ENCODE peak calls at places on chromosomes 3 and 15, in seven cellular contexts. One of them, this sample, is unnamed.

GRCh38 chr15:58252586-58253323 is 114.6 kb downstream of the AQP9 start:
- DNase-seq in psoas muscle: no peak
- DNase-seq in heart left ventricle: no peak
- DNase-seq in left ventricle myocardium inferior: no peak
- DNase-seq in lower lobe of right lung: no peak
- DNase-seq in progenitor cell of endocrine pancreas: no peak
- DNase-seq in endothelial cell: no peak
- DNase-seq in this sample: no peak

GRCh38 chr15:70035719-70036077 is 62.0 kb downstream of the TLE3 start:
- DNase-seq in left ventricle myocardium inferior: no peak
- DNase-seq in lower lobe of right lung: no peak
- DNase-seq in psoas muscle: no peak
- DNase-seq in endothelial cell: no peak
- DNase-seq in heart left ventricle: no peak
- DNase-seq in progenitor cell of endocrine pancreas: no peak
- DNase-seq in this sample: no peak

GRCh38 chr3:173892547-173892946 is 495.0 kb downstream of the NLGN1 start:
- DNase-seq in endothelial cell: no peak
- DNase-seq in progenitor cell of endocrine pancreas: no peak
- DNase-seq in left ventricle myocardium inferior: no peak
- DNase-seq in lower lobe of right lung: no peak
- DNase-seq in psoas muscle: no peak
- DNase-seq in heart left ventricle: no peak
- DNase-seq in this sample: no peak

GRCh38 chr3:192060160-192060783 is 599.3 kb downstream of the PYDC2 start:
- DNase-seq in psoas muscle: no peak
- DNase-seq in endothelial cell: no peak
- DNase-seq in heart left ventricle: no peak
- DNase-seq in left ventricle myocardium inferior: no peak
- DNase-seq in lower lobe of right lung: no peak
- DNase-seq in progenitor cell of endocrine pancreas: no peak
- DNase-seq in this sample: no peak

GRCh38 chr3:129749692-129750091 is 143.2 kb upstream of the PLXND1 start:
- DNase-seq in lower lobe of right lung: no peak
- DNase-seq in progenitor cell of endocrine pancreas: no peak
- DNase-seq in left ventricle myocardium inferior: no peak
- DNase-seq in heart left ventricle: no peak
- DNase-seq in psoas muscle: no peak
- DNase-seq in endothelial cell: no peak
- DNase-seq in this sample: no peak

GRCh38 chr3:126270145-126270811 is 86.9 kb downstream of the KLF15 start:
- DNase-seq in progenitor cell of endocrine pancreas: no peak
- DNase-seq in endothelial cell: no peak
- DNase-seq in left ventricle myocardium inferior: peak
- DNase-seq in lower lobe of right lung: peak
- DNase-seq in psoas muscle: peak
- DNase-seq in heart left ventricle: peak
- DNase-seq in this sample: no peak

GRCh38 chr15:47434641-47435040 is 282.7 kb upstream of the SEMA6D start:
- DNase-seq in lower lobe of right lung: no peak
- DNase-seq in progenitor cell of endocrine pancreas: no peak
- DNase-seq in heart left ventricle: no peak
- DNase-seq in psoas muscle: no peak
- DNase-seq in endothelial cell: no peak
- DNase-seq in left ventricle myocardium inferior: no peak
- DNase-seq in this sample: no peak

GRCh38 chr3:142947352-142947751 is 16.1 kb downstream of the PAQR9 start:
- DNase-seq in heart left ventricle: peak
- DNase-seq in lower lobe of right lung: no peak
- DNase-seq in psoas muscle: peak
- DNase-seq in endothelial cell: no peak
- DNase-seq in progenitor cell of endocrine pancreas: no peak
- DNase-seq in left ventricle myocardium inferior: no peak
- DNase-seq in this sample: no peak

GRCh38 chr3:10527295-10528016 is 22.1 kb upstream of the ATP2B2 start:
- DNase-seq in left ventricle myocardium inferior: no peak
- DNase-seq in psoas muscle: no peak
- DNase-seq in endothelial cell: no peak
- DNase-seq in lower lobe of right lung: no peak
- DNase-seq in heart left ventricle: no peak
- DNase-seq in progenitor cell of endocrine pancreas: no peak
- DNase-seq in this sample: peak

GRCh38 chr3:180980612-180981011 is 8.9 kb downstream of the DNAJC19 start:
- DNase-seq in endothelial cell: no peak
- DNase-seq in left ventricle myocardium inferior: no peak
- DNase-seq in lower lobe of right lung: no peak
- DNase-seq in psoas muscle: no peak
- DNase-seq in progenitor cell of endocrine pancreas: no peak
- DNase-seq in heart left ventricle: no peak
- DNase-seq in this sample: no peak

GRCh38 chr3:126711361-126711760 is 7.3 kb downstream of the CHCHD6 start:
- DNase-seq in psoas muscle: no peak
- DNase-seq in lower lobe of right lung: no peak
- DNase-seq in progenitor cell of endocrine pancreas: no peak
- DNase-seq in endothelial cell: no peak
- DNase-seq in left ventricle myocardium inferior: no peak
- DNase-seq in heart left ventricle: no peak
- DNase-seq in this sample: no peak

GRCh38 chr3:167886690-167887089 is 151.2 kb downstream of the SERPINI1 start:
- DNase-seq in psoas muscle: no peak
- DNase-seq in endothelial cell: no peak
- DNase-seq in lower lobe of right lung: no peak
- DNase-seq in heart left ventricle: no peak
- DNase-seq in left ventricle myocardium inferior: no peak
- DNase-seq in progenitor cell of endocrine pancreas: no peak
- DNase-seq in this sample: no peak

GRCh38 chr3:10875914-10876313 is 59.9 kb downstream of the SLC6A11 start:
- DNase-seq in heart left ventricle: no peak
- DNase-seq in psoas muscle: no peak
- DNase-seq in endothelial cell: no peak
- DNase-seq in lower lobe of right lung: no peak
- DNase-seq in left ventricle myocardium inferior: no peak
- DNase-seq in progenitor cell of endocrine pancreas: no peak
- DNase-seq in this sample: no peak

GRCh38 chr3:196650740-196651311 is 11.3 kb downstream of the NRROS start:
- DNase-seq in psoas muscle: no peak
- DNase-seq in progenitor cell of endocrine pancreas: no peak
- DNase-seq in lower lobe of right lung: no peak
- DNase-seq in left ventricle myocardium inferior: peak
- DNase-seq in heart left ventricle: peak
- DNase-seq in endothelial cell: no peak
- DNase-seq in this sample: no peak

GRCh38 chr15:81280086-81280485 is 43.9 kb downstream of the STARD5 start:
- DNase-seq in psoas muscle: no peak
- DNase-seq in progenitor cell of endocrine pancreas: no peak
- DNase-seq in left ventricle myocardium inferior: no peak
- DNase-seq in lower lobe of right lung: no peak
- DNase-seq in endothelial cell: no peak
- DNase-seq in heart left ventricle: no peak
- DNase-seq in this sample: no peak
- TF ChIP-seq CTCF in psoas muscle: no peak
- TF ChIP-seq CTCF in progenitor cell of endocrine pancreas: no peak
- TF ChIP-seq CTCF in left ventricle myocardium inferior: no peak
- TF ChIP-seq CTCF in lower lobe of right lung: no peak
- TF ChIP-seq CTCF in endothelial cell: no peak
- TF ChIP-seq CTCF in heart left ventricle: no peak
- TF ChIP-seq CTCF in this sample: no peak

DNA sequence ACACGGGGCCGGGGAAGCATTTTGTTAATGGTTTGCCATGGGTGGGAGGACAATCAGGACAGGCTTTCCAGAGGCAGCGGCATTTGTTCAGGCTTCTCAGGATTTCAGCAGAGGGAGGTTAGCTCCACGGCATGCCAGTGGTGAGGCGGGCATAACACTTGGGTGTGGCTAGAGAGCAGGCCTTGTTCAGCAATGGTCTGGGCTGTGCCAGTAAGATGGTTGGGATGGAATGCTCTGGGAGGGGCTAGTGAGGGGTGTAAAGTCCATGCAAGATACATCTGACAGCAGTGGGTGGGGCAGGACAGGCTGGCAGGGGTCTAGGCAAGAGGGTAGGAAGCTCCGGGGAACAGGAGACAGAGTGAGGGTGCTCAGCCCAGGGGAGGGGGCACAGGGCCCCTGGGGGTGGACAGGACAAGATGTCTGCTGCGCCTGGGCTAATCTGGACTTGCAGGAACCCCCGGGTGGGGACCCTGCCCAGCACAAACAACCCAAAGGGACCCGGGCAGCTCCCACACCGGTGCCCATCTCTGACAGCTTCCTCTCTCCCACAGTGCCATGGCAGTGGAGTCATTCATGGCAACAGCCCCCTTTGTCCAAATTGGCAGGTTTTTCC is 8.4 kb downstream of the TMEM43 start:
- DNase-seq in endothelial cell: no peak
- DNase-seq in lower lobe of right lung: no peak
- DNase-seq in heart left ventricle: no peak
- DNase-seq in left ventricle myocardium inferior: no peak
- DNase-seq in psoas muscle: no peak
- DNase-seq in progenitor cell of endocrine pancreas: no peak
- DNase-seq in this sample: no peak
- TF ChIP-seq CTCF in endothelial cell: no peak
- TF ChIP-seq CTCF in lower lobe of right lung: no peak
- TF ChIP-seq CTCF in heart left ventricle: no peak
- TF ChIP-seq CTCF in left ventricle myocardium inferior: no peak
- TF ChIP-seq CTCF in psoas muscle: no peak
- TF ChIP-seq CTCF in progenitor cell of endocrine pancreas: no peak
- TF ChIP-seq CTCF in this sample: no peak

GRCh38 chr15:50162988-50163718 is 18.8 kb upstream of the SLC27A2 start:
- DNase-seq in left ventricle myocardium inferior: no peak
- DNase-seq in heart left ventricle: no peak
- DNase-seq in endothelial cell: no peak
- DNase-seq in psoas muscle: no peak
- DNase-seq in progenitor cell of endocrine pancreas: no peak
- DNase-seq in lower lobe of right lung: no peak
- DNase-seq in this sample: no peak
- TF ChIP-seq CTCF in left ventricle myocardium inferior: no peak
- TF ChIP-seq CTCF in heart left ventricle: no peak
- TF ChIP-seq CTCF in endothelial cell: no peak
- TF ChIP-seq CTCF in psoas muscle: no peak
- TF ChIP-seq CTCF in progenitor cell of endocrine pancreas: no peak
- TF ChIP-seq CTCF in lower lobe of right lung: no peak
- TF ChIP-seq CTCF in this sample: no peak

GRCh38 chr15:37882640-37883039 is 51.8 kb upstream of the TMCO5A start:
- DNase-seq in endothelial cell: no peak
- DNase-seq in progenitor cell of endocrine pancreas: no peak
- DNase-seq in heart left ventricle: no peak
- DNase-seq in left ventricle myocardium inferior: no peak
- DNase-seq in psoas muscle: no peak
- DNase-seq in lower lobe of right lung: no peak
- DNase-seq in this sample: no peak

GRCh38 chr15:37881237-37882013 is 53.0 kb upstream of the TMCO5A start:
- DNase-seq in lower lobe of right lung: no peak
- DNase-seq in progenitor cell of endocrine pancreas: no peak
- DNase-seq in psoas muscle: no peak
- DNase-seq in left ventricle myocardium inferior: no peak
- DNase-seq in endothelial cell: no peak
- DNase-seq in heart left ventricle: no peak
- DNase-seq in this sample: no peak

GRCh38 chr15:37880009-37880834 is 54.2 kb upstream of the TMCO5A start:
- DNase-seq in left ventricle myocardium inferior: no peak
- DNase-seq in endothelial cell: peak
- DNase-seq in lower lobe of right lung: no peak
- DNase-seq in heart left ventricle: no peak
- DNase-seq in progenitor cell of endocrine pancreas: no peak
- DNase-seq in psoas muscle: no peak
- DNase-seq in this sample: no peak

GRCh38 chr15:37877851-37878577 is 56.4 kb upstream of the TMCO5A start:
- DNase-seq in psoas muscle: no peak
- DNase-seq in progenitor cell of endocrine pancreas: no peak
- DNase-seq in left ventricle myocardium inferior: no peak
- DNase-seq in heart left ventricle: no peak
- DNase-seq in endothelial cell: no peak
- DNase-seq in lower lobe of right lung: no peak
- DNase-seq in this sample: no peak

GRCh38 chr15:37880835-37881153 is 53.6 kb upstream of the TMCO5A start:
- DNase-seq in psoas muscle: no peak
- DNase-seq in lower lobe of right lung: no peak
- DNase-seq in left ventricle myocardium inferior: no peak
- DNase-seq in progenitor cell of endocrine pancreas: no peak
- DNase-seq in endothelial cell: no peak
- DNase-seq in heart left ventricle: no peak
- DNase-seq in this sample: no peak
- TF ChIP-seq CTCF in psoas muscle: no peak
- TF ChIP-seq CTCF in lower lobe of right lung: no peak
- TF ChIP-seq CTCF in left ventricle myocardium inferior: no peak
- TF ChIP-seq CTCF in progenitor cell of endocrine pancreas: no peak
- TF ChIP-seq CTCF in endothelial cell: no peak
- TF ChIP-seq CTCF in heart left ventricle: no peak
- TF ChIP-seq CTCF in this sample: peak

GRCh38 chr3:136305879-136306278 is 55.7 kb downstream of the PCCB start:
- DNase-seq in progenitor cell of endocrine pancreas: no peak
- DNase-seq in psoas muscle: no peak
- DNase-seq in lower lobe of right lung: no peak
- DNase-seq in endothelial cell: no peak
- DNase-seq in left ventricle myocardium inferior: no peak
- DNase-seq in heart left ventricle: no peak
- DNase-seq in this sample: no peak
- TF ChIP-seq CTCF in progenitor cell of endocrine pancreas: peak
- TF ChIP-seq CTCF in psoas muscle: no peak
- TF ChIP-seq CTCF in lower lobe of right lung: no peak
- TF ChIP-seq CTCF in endothelial cell: no peak
- TF ChIP-seq CTCF in left ventricle myocardium inferior: peak
- TF ChIP-seq CTCF in heart left ventricle: peak
- TF ChIP-seq CTCF in this sample: peak

DNA sequence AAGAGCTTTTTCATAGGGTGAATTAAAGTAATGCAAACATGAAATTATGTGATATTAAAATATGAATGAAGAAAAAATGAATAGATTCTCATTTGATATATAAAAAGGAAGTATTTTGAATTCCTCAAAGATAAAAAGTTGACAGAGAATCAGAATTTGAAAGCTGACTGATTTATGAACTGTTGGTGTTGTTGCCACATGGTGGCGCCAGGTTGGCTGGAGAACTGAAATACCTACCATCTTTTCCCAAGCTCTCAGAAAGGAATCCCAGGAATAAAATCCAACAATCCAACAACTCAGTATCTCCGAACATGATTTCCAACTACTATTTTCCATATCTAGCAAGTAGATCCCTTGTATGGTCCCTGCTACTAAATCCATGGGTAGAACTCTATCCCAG is 3.1 kb downstream of the MYRIP start:
- DNase-seq in psoas muscle: no peak
- DNase-seq in progenitor cell of endocrine pancreas: no peak
- DNase-seq in endothelial cell: peak
- DNase-seq in left ventricle myocardium inferior: no peak
- DNase-seq in lower lobe of right lung: no peak
- DNase-seq in heart left ventricle: no peak
- DNase-seq in this sample: no peak
- TF ChIP-seq CTCF in psoas muscle: peak
- TF ChIP-seq CTCF in progenitor cell of endocrine pancreas: peak
- TF ChIP-seq CTCF in endothelial cell: peak
- TF ChIP-seq CTCF in left ventricle myocardium inferior: peak
- TF ChIP-seq CTCF in lower lobe of right lung: peak
- TF ChIP-seq CTCF in heart left ventricle: peak
- TF ChIP-seq CTCF in this sample: peak

GRCh38 chr3:80308637-80309036 is 540.8 kb upstream of the ROBO1 start:
- DNase-seq in progenitor cell of endocrine pancreas: no peak
- DNase-seq in left ventricle myocardium inferior: no peak
- DNase-seq in lower lobe of right lung: no peak
- DNase-seq in heart left ventricle: no peak
- DNase-seq in psoas muscle: no peak
- DNase-seq in endothelial cell: no peak
- DNase-seq in this sample: no peak
- TF ChIP-seq CTCF in progenitor cell of endocrine pancreas: no peak
- TF ChIP-seq CTCF in left ventricle myocardium inferior: no peak
- TF ChIP-seq CTCF in lower lobe of right lung: no peak
- TF ChIP-seq CTCF in heart left ventricle: no peak
- TF ChIP-seq CTCF in psoas muscle: no peak
- TF ChIP-seq CTCF in endothelial cell: no peak
- TF ChIP-seq CTCF in this sample: no peak

GRCh38 chr15:90598053-90598577 is 68.4 kb downstream of the CRTC3 start:
- DNase-seq in endothelial cell: no peak
- DNase-seq in left ventricle myocardium inferior: peak
- DNase-seq in lower lobe of right lung: peak
- DNase-seq in heart left ventricle: peak
- DNase-seq in psoas muscle: peak
- DNase-seq in progenitor cell of endocrine pancreas: no peak
- DNase-seq in this sample: no peak
- TF ChIP-seq CTCF in endothelial cell: no peak
- TF ChIP-seq CTCF in left ventricle myocardium inferior: peak
- TF ChIP-seq CTCF in lower lobe of right lung: peak
- TF ChIP-seq CTCF in heart left ventricle: peak
- TF ChIP-seq CTCF in psoas muscle: no peak
- TF ChIP-seq CTCF in progenitor cell of endocrine pancreas: no peak
- TF ChIP-seq CTCF in this sample: no peak

This sample was measured in type B pancreatic cell.